ENCODE peak calls at places on chromosomes 5 and 9, in four cellular contexts. One of them, this sample, is unnamed.
A peak's percentile ranks its signal among the peaks of the same experiment; 100 is the strongest.

GRCh38 chr9:109002141-109002540 is 11.2 kb downstream of the CTNNAL1 start:
- DNase-seq in A549: no peak
- DNase-seq in aorta: no peak
- DNase-seq in heart right ventricle: no peak
- DNase-seq in this sample: no peak

GRCh38 chr5:136030956-136031611 is 2.3 kb downstream of the TGFBI start:
- DNase-seq in A549: no peak
- DNase-seq in aorta: peak; percentile 57
- DNase-seq in heart right ventricle: no peak
- DNase-seq in this sample: no peak

GRCh38 chr5:38722918-38723317 is 122.9 kb upstream of the OSMR start:
- DNase-seq in A549: no peak
- DNase-seq in aorta: no peak
- DNase-seq in heart right ventricle: no peak
- DNase-seq in this sample: no peak

GRCh38 chr5:34564706-34565235 is 91.4 kb upstream of the RAI14 start:
- DNase-seq in A549: no peak
- DNase-seq in aorta: no peak
- DNase-seq in heart right ventricle: peak; percentile 30
- DNase-seq in this sample: no peak

GRCh38 chr9:89463986-89464901 is 33.7 kb downstream of the SEMA4D start:
- DNase-seq in A549: no peak
- DNase-seq in aorta: no peak
- DNase-seq in heart right ventricle: no peak
- DNase-seq in this sample: no peak

GRCh38 chr9:134898319-134898718 is 17.7 kb downstream of the FCN2 start:
- DNase-seq in A549: no peak
- DNase-seq in aorta: no peak
- DNase-seq in heart right ventricle: no peak
- DNase-seq in this sample: no peak

GRCh38 chr5:140351609-140352334 is 5.4 kb upstream of the HBEGF start:
- DNase-seq in A549: peak; percentile 76
- DNase-seq in aorta: no peak
- DNase-seq in heart right ventricle: peak; percentile 85
- DNase-seq in this sample: no peak

GRCh38 chr9:132575005-132575609 is 7.3 kb upstream of the BARHL1 start:
- DNase-seq in A549: peak; percentile 88
- DNase-seq in aorta: peak; percentile 70
- DNase-seq in heart right ventricle: peak; percentile 67
- DNase-seq in this sample: peak; percentile 80

GRCh38 chr5:141512390-141513020 is 23.6 kb downstream of the PCDHGC5 start:
- DNase-seq in A549: peak; percentile 62
- DNase-seq in aorta: peak; percentile 92
- DNase-seq in heart right ventricle: peak; percentile 85
- DNase-seq in this sample: peak; percentile 87

GRCh38 chr5:172113036-172113435 is 75.0 kb downstream of the STK10 start:
- DNase-seq in A549: no peak
- DNase-seq in aorta: no peak
- DNase-seq in heart right ventricle: no peak
- DNase-seq in this sample: no peak

GRCh38 chr9:20462410-20462809 is 159.9 kb downstream of the MLLT3 start:
- DNase-seq in A549: no peak
- DNase-seq in aorta: no peak
- DNase-seq in heart right ventricle: no peak
- DNase-seq in this sample: no peak

GRCh38 chr9:82295177-82295576 is 306.6 kb downstream of the SPATA31D1 start:
- DNase-seq in A549: no peak
- DNase-seq in aorta: no peak
- DNase-seq in heart right ventricle: no peak
- DNase-seq in this sample: peak; percentile 81

GRCh38 chr9:88808761-88809370 is 182.4 kb upstream of the S1PR3 start:
- DNase-seq in A549: no peak
- DNase-seq in aorta: no peak
- DNase-seq in heart right ventricle: no peak
- DNase-seq in this sample: no peak

DNA sequence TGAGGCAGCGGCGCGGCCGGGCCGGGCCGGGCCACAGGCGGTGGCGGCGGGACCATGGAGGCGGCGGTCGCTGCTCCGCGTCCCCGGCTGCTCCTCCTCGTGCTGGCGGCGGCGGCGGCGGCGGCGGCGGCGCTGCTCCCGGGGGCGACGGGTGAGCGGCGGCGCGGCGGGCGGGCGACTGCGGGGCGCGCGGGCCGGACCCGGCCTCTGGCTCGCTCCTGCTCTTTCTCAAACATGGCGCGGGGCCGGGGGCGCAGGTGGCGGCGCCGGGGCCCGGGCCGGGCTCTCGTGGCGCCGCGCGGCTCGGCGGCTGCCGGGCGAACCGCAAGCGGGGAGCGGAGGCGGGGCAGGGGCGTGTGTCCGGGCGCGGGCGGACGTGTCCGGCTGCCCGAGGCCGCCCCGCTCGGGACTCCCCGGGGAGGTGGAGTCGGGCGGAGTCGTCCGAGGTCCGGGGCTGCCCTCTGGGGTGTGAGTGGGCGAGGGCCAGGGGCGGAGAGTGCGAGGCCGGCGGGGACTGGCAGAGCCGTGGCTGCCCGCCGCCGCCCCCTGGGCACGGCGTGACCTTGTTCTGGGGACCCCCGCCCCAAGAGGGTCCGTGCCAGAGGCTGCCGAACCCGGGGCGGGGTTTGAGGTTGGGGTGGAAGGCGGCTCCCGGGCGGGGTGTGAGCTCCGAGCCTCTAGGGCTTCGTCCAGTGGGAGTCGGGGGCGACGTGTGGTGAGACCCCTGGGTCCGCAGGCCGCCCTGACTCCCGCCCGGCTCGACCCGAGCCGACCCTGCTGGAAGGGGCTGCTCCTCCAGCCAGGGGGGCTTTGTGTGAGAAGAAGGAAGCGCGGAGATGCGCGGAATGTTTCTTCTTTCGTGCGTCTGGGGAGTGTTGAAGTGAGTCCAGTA is 485 bp downstream of the TGFBR1 start:
- DNase-seq in A549: peak; percentile 69
- DNase-seq in aorta: peak; percentile 91
- DNase-seq in heart right ventricle: peak; percentile 73
- DNase-seq in this sample: peak; percentile 85
- H3K4me1 ChIP-seq in A549: peaks cover 32% of the 10 kb centered on the region
- H3K4me1 ChIP-seq in aorta: peaks cover 5% of the 10 kb centered on the region
- H3K4me1 ChIP-seq in heart right ventricle: peaks cover 36% of the 10 kb centered on the region
- H3K4me1 ChIP-seq in this sample: peaks cover 44% of the 10 kb centered on the region

GRCh38 chr5:10227396-10227795 is 22.3 kb downstream of the ATPSCKMT start:
- DNase-seq in A549: no peak
- DNase-seq in aorta: no peak
- DNase-seq in heart right ventricle: no peak
- DNase-seq in this sample: no peak
- H3K27ac ChIP-seq in A549: no peak overlapping the region
- H3K27ac ChIP-seq in aorta: no peak overlapping the region
- H3K27ac ChIP-seq in heart right ventricle: no peak overlapping the region
- H3K27ac ChIP-seq in this sample: no peak overlapping the region

GRCh38 chr5:73314395-73315195 is 134.0 kb downstream of the FOXD1 start:
- DNase-seq in A549: no peak
- DNase-seq in aorta: no peak
- DNase-seq in heart right ventricle: no peak
- DNase-seq in this sample: no peak
- H3K4me1 ChIP-seq in A549: peaks cover 12% of the 10 kb centered on the region
- H3K4me1 ChIP-seq in aorta: no peaks in the 10 kb centered on the region
- H3K4me1 ChIP-seq in heart right ventricle: peaks cover 7% of the 10 kb centered on the region
- H3K4me1 ChIP-seq in this sample: peaks cover 5% of the 10 kb centered on the region

DNA sequence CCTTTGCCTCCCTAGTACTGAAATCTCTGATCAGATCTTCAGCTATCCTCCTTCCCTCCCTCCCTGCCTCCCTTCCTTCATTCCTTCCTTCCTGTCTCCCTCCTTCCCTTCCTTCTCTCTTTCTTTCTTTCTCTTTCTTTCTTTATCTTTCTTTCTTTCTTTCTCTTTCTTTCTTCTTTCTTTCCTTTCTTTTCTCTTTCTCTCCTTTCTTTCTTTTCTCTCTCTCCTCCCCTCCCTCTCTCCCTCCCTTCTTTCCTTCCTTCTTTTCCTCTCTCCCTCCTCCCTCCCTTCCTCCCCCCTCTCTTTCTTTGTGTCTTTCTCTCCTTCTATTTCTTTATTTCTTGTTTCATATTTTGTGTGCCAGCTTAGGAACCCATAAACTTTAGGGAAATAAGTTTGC is 23.9 kb upstream of the ANKRD55 start:
- DNase-seq in A549: no peak
- DNase-seq in aorta: no peak
- DNase-seq in heart right ventricle: no peak
- DNase-seq in this sample: no peak
- H3K27ac ChIP-seq in A549: no peak overlapping the region
- H3K27ac ChIP-seq in aorta: no peak overlapping the region
- H3K27ac ChIP-seq in heart right ventricle: no peak overlapping the region
- H3K27ac ChIP-seq in this sample: no peak overlapping the region

GRCh38 chr5:40405230-40405629 is 274.5 kb upstream of the PTGER4 start:
- DNase-seq in A549: no peak
- DNase-seq in aorta: no peak
- DNase-seq in heart right ventricle: no peak
- DNase-seq in this sample: no peak
- H3K4me1 ChIP-seq in A549: peaks cover 24% of the 10 kb centered on the region
- H3K4me1 ChIP-seq in aorta: no peaks in the 10 kb centered on the region
- H3K4me1 ChIP-seq in heart right ventricle: peaks cover 40% of the 10 kb centered on the region
- H3K4me1 ChIP-seq in this sample: no peaks in the 10 kb centered on the region

This sample was measured in psoas muscle.